ENCODE peak calls at places on chromosomes 6 and 20, in four cellular contexts. S is HepG2, J is GM12878, U is H1. K is an unnamed sample.

GRCh38 chr6:37493047-37493995 is 6.4 kb downstream of the CCDC167 start:
- DNase-seq in J (no peak), U (no peak), S (no peak), K (no peak)

GRCh38 chr20:47546184-47547033 is 44.7 kb downstream of the NCOA3 start:
- DNase-seq in S (no peak), J (no peak), U (no peak), K (no peak)

GRCh38 chr6:130970839-130971410 is 92.1 kb downstream of the EPB41L2 start:
- DNase-seq in S (no peak), U (no peak), J (no peak), K (no peak)

GRCh38 chr6:146997062-146997461 is 207.2 kb upstream of the STXBP5 start:
- DNase-seq in J (no peak), U (no peak), S (no peak), K (no peak)

GRCh38 chr6:110414669-110415296 is 592 bp downstream of the DDO start:
- DNase-seq in U (no peak), S (no peak), J (no peak), K (no peak)

GRCh38 chr6:13278991-13279390 is 49.3 kb downstream of the TBC1D7 start:
- DNase-seq in U (no peak), S (no peak), J (no peak), K (no peak)

GRCh38 chr20:38152175-38153010 is 12.7 kb downstream of the TGM2 start:
- DNase-seq in J (peak; percentile 25), S (peak; percentile 44), U (no peak), K (peak; percentile 23)

GRCh38 chr20:50284811-50285375 is 94.3 kb downstream of the CEBPB start:
- DNase-seq in S (no peak), J (no peak), U (no peak), K (no peak)

GRCh38 chr20:44836596-44837120 is 26.3 kb upstream of the RIMS4 start:
- DNase-seq in U (no peak), J (no peak), S (no peak), K (no peak)

GRCh38 chr6:87944541-87944954 is 103.1 kb upstream of the SPACA1 start:
- DNase-seq in U (no peak), S (peak; percentile 71), J (no peak), K (no peak)

GRCh38 chr6:35047265-35048011 is 93.7 kb downstream of the TCP11 start:
- DNase-seq in U (no peak), S (no peak), J (no peak), K (peak; percentile 96)

GRCh38 chr6:79076160-79076559 is 1.9 kb downstream of the PHIP start:
- DNase-seq in J (no peak), S (peak; percentile 3), U (no peak), K (no peak)

GRCh38 chr6:47455533-47456209 is 21.9 kb upstream of the CD2AP start:
- DNase-seq in S (no peak), U (no peak), J (no peak), K (no peak)

GRCh38 chr20:21182832-21183563 is 57.1 kb downstream of the KIZ start:
- DNase-seq in S (no peak), U (no peak), J (no peak), K (no peak)

GRCh38 chr6:46917002-46917401 is 4.7 kb downstream of the ADGRF5 start:
- DNase-seq in S (no peak), U (no peak), J (no peak), K (no peak)

GRCh38 chr20:50120935-50121693 is 8.2 kb upstream of the UBE2V1 start:
- DNase-seq in U (peak; percentile 66), J (no peak), S (peak; percentile 84), K (peak; percentile 75)

GRCh38 chr6:100346828-100347227 is 117.9 kb downstream of the SIM1 start:
- DNase-seq in S (no peak), J (no peak), U (no peak), K (no peak)

GRCh38 chr6:148146717-148147116 is 195.9 kb upstream of the SASH1 start:
- DNase-seq in S (no peak), J (no peak), U (no peak), K (no peak)

GRCh38 chr20:19974621-19975435 is 42.3 kb upstream of the NAA20 start:
- DNase-seq in S (no peak), U (peak; percentile 37), J (no peak), K (peak; percentile 73)

GRCh38 chr6:157029980-157030690 is 253.0 kb downstream of the ARID1B start:
- DNase-seq in J (no peak), U (no peak), S (no peak), K (no peak)

GRCh38 chr20:38342196-38342595 is 4.1 kb upstream of the LBP start:
- DNase-seq in J (no peak), U (peak; percentile 57), S (no peak), K (no peak)

GRCh38 chr6:26501482-26501986 is 1.4 kb downstream of the BTN1A1 start:
- DNase-seq in U (peak; percentile 72), J (no peak), S (no peak), K (peak; percentile 3)

GRCh38 chr20:21498646-21499045 is 15.2 kb downstream of the NKX2-2 start:
- DNase-seq in U (no peak), J (no peak), S (no peak), K (no peak)

GRCh38 chr20:49870261-49870660 is 45.1 kb downstream of the SPATA2 start:
- DNase-seq in J (no peak), U (no peak), S (no peak), K (no peak)

GRCh38 chr6:111918825-111919224 is 45.6 kb upstream of the FYN start:
- DNase-seq in U (no peak), S (no peak), J (no peak), K (no peak)

GRCh38 chr6:36615018-36615761 is 21.0 kb downstream of the SRSF3 start:
- DNase-seq in J (no peak), S (peak; percentile 61), U (no peak), K (peak; percentile 79)

GRCh38 chr20:1891263-1892121 is 3.7 kb upstream of the SIRPA start:
- DNase-seq in U (no peak), S (no peak), J (no peak), K (no peak)

GRCh38 chr6:13526718-13527668 is 39.6 kb upstream of the GFOD1 start:
- DNase-seq in U (peak; percentile 44), S (no peak), J (peak; percentile 69), K (peak; percentile 86)

GRCh38 chr6:78059171-78059570 is 406.3 kb downstream of the MEI4 start:
- DNase-seq in U (no peak), S (no peak), J (no peak), K (no peak)

GRCh38 chr20:18856873-18857272 is 43.3 kb downstream of the SCP2D1 start:
- DNase-seq in J (no peak), S (no peak), U (peak; percentile 60), K (no peak)

GRCh38 chr6:149963212-149963461 is 606 bp upstream of the ULBP1 start:
- DNase-seq in J (no peak), U (peak; percentile 67), S (no peak), K (no peak)

GRCh38 chr20:23509580-23509913 is 18.6 kb downstream of the CST8 start:
- DNase-seq in U (no peak), J (no peak), S (no peak), K (no peak)

GRCh38 chr6:3797231-3798200 is 46.0 kb upstream of the PXDC1 start:
- DNase-seq in J (no peak), S (peak; percentile 89), U (no peak), K (no peak)

GRCh38 chr20:47744803-47745202 is 40.5 kb downstream of the SULF2 start:
- DNase-seq in U (no peak), J (no peak), S (no peak), K (no peak)

GRCh38 chr6:28940859-28941680 is 17.3 kb upstream of the TRIM27 start:
- DNase-seq in U (peak; percentile 86), S (peak; percentile 89), J (peak; percentile 93), K (peak; percentile 79)

GRCh38 chr6:10259676-10260075 is 155.2 kb downstream of the TFAP2A start:
- DNase-seq in J (no peak), U (no peak), S (no peak), K (no peak)

GRCh38 chr6:10250655-10251220 is 164.1 kb downstream of the TFAP2A start:
- DNase-seq in S (no peak), J (no peak), U (no peak), K (no peak)

GRCh38 chr6:10258341-10258740 is 156.5 kb downstream of the TFAP2A start:
- DNase-seq in S (no peak), J (no peak), U (no peak), K (no peak)

DNA sequence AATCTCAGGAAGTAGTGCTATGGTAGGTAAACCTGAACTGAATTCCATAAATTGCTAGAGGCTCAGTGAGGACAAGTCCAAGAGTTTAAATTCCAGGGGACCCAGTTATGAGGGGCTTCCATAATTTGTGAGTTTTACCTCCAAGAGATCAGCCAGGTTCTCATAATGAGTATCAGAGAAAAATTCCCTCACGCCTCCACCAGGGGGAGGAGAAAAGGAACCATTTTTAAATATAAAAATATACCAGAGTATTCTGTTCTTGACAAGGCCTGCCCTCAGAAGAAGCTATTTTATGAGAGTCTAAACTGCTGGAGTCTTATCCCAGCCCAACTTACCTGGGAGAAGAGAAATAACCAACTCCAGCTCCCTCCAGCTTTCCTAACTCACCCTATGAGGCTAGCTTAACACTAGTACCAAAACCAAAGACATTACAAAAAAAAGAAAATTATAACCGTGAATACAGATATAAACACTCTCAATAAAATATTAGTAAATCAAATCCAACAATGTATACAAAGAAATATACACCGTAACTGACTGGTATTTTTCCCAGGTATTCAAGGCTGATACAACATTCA is 158.7 kb downstream of the TFAP2A start:
- DNase-seq in S (no peak), U (peak; percentile 55), J (no peak), K (peak; percentile 19)
- TF ChIP-seq CTCF in S (no peak), U (peak; percentile 35), J (peak; percentile 34), K (peak; percentile 14)

GRCh38 chr20:62045529-62046277 is 20.0 kb downstream of the TAF4 start:
- DNase-seq in U (no peak), S (no peak), J (no peak), K (no peak)

GRCh38 chr20:62044671-62045070 is 21.0 kb downstream of the TAF4 start:
- DNase-seq in J (no peak), U (no peak), S (no peak), K (no peak)

GRCh38 chr20:62042025-62042820 is 23.5 kb downstream of the TAF4 start:
- DNase-seq in S (no peak), J (no peak), U (no peak), K (no peak)

GRCh38 chr20:62045118-62045517 is 20.6 kb downstream of the TAF4 start:
- DNase-seq in U (no peak), S (no peak), J (no peak), K (no peak)

GRCh38 chr20:62043131-62043914 is 22.4 kb downstream of the TAF4 start:
- DNase-seq in S (peak; percentile 93), U (no peak), J (no peak), K (peak; percentile 36)
- TF ChIP-seq GABPA in S (no peak), U (no peak), J (no peak), K (no peak)

GRCh38 chr6:21738180-21739094 is 144.9 kb downstream of the SOX4 start:
- DNase-seq in J (no peak), U (no peak), S (no peak), K (no peak)

GRCh38 chr6:21739241-21739640 is 145.7 kb downstream of the SOX4 start:
- DNase-seq in S (no peak), U (no peak), J (no peak), K (no peak)

GRCh38 chr6:21741221-21742109 is 147.9 kb downstream of the SOX4 start:
- DNase-seq in S (no peak), J (no peak), U (no peak), K (no peak)

GRCh38 chr6:21740719-21741118 is 147.2 kb downstream of the SOX4 start:
- DNase-seq in U (no peak), S (no peak), J (no peak), K (no peak)

GRCh38 chr6:21739838-21740237 is 146.3 kb downstream of the SOX4 start:
- DNase-seq in U (no peak), J (no peak), S (no peak), K (no peak)
- H3K4me3 ChIP-seq in U (no peak overlapping the region), J (no peak overlapping the region), S (no peak overlapping the region), K (no peak overlapping the region)

GRCh38 chr20:58435237-58435636 is 46.2 kb downstream of the VAPB start:
- DNase-seq in S (no peak), U (no peak), J (no peak), K (no peak)
- TF ChIP-seq CTCF in S (no peak), U (no peak), J (no peak), K (no peak)